ENCODE peak calls at places on chromosome 13, in four cellular contexts. R is HepG2, Q is fibroblast of lung, M is thoracic aorta. N is an unnamed sample.
A peak's percentile ranks its signal among the peaks of the same experiment; 100 is the strongest.

GRCh38 chr13:96052655-96053002 is 572 bp downstream of the UGGT2 start:
- DNase-seq in R (peak; percentile 52), Q (peak; percentile 79), M (no peak), N (peak; percentile 19)

GRCh38 chr13:95083758-95084157 is 217.5 kb downstream of the ABCC4 start:
- DNase-seq in R (no peak), Q (peak; percentile 83), M (no peak), N (peak; percentile 19)

GRCh38 chr13:79741006-79741405 is 260.1 kb downstream of the NDFIP2 start:
- DNase-seq in R (peak; percentile 28), Q (peak; percentile 58), M (no peak), N (peak; percentile 42)

GRCh38 chr13:81659984-81660383 is 1319.1 kb upstream of the SPRY2 start:
- DNase-seq in R (no peak), Q (no peak), M (no peak), N (no peak)

GRCh38 chr13:80465321-80465720 is 124.4 kb upstream of the SPRY2 start:
- DNase-seq in R (no peak), Q (no peak), M (no peak), N (no peak)

GRCh38 chr13:46352810-46353209 is 34.2 kb downstream of the RUBCNL start:
- DNase-seq in R (no peak), Q (no peak), M (no peak), N (no peak)

GRCh38 chr13:48410199-48410598 is 2.7 kb downstream of the LPAR6 start:
- DNase-seq in R (no peak), Q (no peak), M (no peak), N (no peak)

GRCh38 chr13:109093988-109094387 is 464.6 kb downstream of the MYO16 start:
- DNase-seq in R (no peak), Q (no peak), M (no peak), N (no peak)

GRCh38 chr13:59879281-59879680 is 284.4 kb downstream of the DIAPH3 start:
- DNase-seq in R (no peak), Q (no peak), M (no peak), N (no peak)

GRCh38 chr13:45108716-45109706 is 11.3 kb upstream of the GTF2F2 start:
- DNase-seq in R (no peak), Q (peak; percentile 74), M (no peak), N (peak; percentile 84)

GRCh38 chr13:80563451-80563850 is 222.5 kb upstream of the SPRY2 start:
- DNase-seq in R (no peak), Q (no peak), M (no peak), N (no peak)

GRCh38 chr13:20647758-20648157 is 55.7 kb upstream of the IL17D start:
- DNase-seq in R (no peak), Q (no peak), M (no peak), N (no peak)

GRCh38 chr13:36130542-36131214 is 504 bp downstream of the DCLK1 start:
- DNase-seq in R (no peak), Q (no peak), M (no peak), N (no peak)

GRCh38 chr13:30477346-30478235 is 11.9 kb upstream of the HMGB1 start:
- DNase-seq in R (no peak), Q (no peak), M (no peak), N (no peak)

GRCh38 chr13:105336706-105337582 is 1198.5 kb downstream of the EFNB2 start:
- DNase-seq in R (no peak), Q (peak; percentile 75), M (no peak), N (no peak)

DNA sequence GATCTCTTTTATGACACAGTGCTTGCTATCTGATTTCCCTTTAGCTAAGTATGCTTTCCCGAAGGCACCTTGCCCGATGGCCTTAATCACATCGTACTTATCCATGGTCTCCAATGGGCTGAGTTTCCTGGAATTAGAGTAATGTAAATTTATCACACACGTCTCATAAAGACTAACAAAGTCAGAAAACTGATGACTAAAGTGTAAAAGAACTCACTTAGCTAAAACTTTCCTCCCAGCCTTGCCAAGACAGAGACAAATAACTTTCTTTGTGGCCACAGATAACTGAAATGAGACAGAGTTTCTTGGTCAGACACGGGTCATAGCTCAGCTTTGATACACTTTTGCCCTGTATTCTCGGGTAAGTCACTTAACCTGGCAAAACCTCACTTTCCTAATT is 1.5 kb downstream of the NEK5 start:
- DNase-seq in R (no peak), Q (peak; percentile 94), M (no peak), N (no peak)
- H3K4me3 ChIP-seq in R (no peak overlapping the region), Q (no peak overlapping the region), M (peak overlapping the region; percentile 75), N (no peak overlapping the region)

GRCh38 chr13:99658266-99658991 is 157.2 kb downstream of the TM9SF2 start:
- DNase-seq in R (no peak), Q (peak; percentile 54), M (no peak), N (no peak)
- TF ChIP-seq CTCF in R (peak; percentile 39), Q (peak; percentile 48), M (no peak), N (peak; percentile 54)

GRCh38 chr13:27969073-27969865 is at the start of gene CDX2:
- DNase-seq in R (no peak), Q (no peak), M (no peak), N (no peak)

GRCh38 chr13:27971236-27971645 is 2.1 kb upstream of the CDX2 start:
- DNase-seq in R (no peak), Q (no peak), M (no peak), N (no peak)

GRCh38 chr13:27970382-27971235 is 1.5 kb upstream of the CDX2 start:
- DNase-seq in R (no peak), Q (no peak), M (no peak), N (no peak)

GRCh38 chr13:27968316-27969072 is 621 bp downstream of the CDX2 start:
- DNase-seq in R (no peak), Q (no peak), M (no peak), N (no peak)

GRCh38 chr13:27969866-27970229 is 733 bp upstream of the CDX2 start:
- DNase-seq in R (no peak), Q (no peak), M (no peak), N (no peak)
- H3K27me3 ChIP-seq in R (peaks cover 81% of the 10 kb centered on the region), Q (peaks cover 72% of the 10 kb centered on the region), M (peaks cover 7% of the 10 kb centered on the region), N (peaks cover 90% of the 10 kb centered on the region)

GRCh38 chr13:21675095-21676007 is 4.5 kb downstream of the FGF9 start:
- DNase-seq in R (no peak), Q (no peak), M (no peak), N (no peak)
- H3K4me3 ChIP-seq in R (peak overlapping the region; percentile 11), Q (peak overlapping the region; percentile 30), M (peak overlapping the region; percentile 92), N (peak overlapping the region; percentile 66)

DNA sequence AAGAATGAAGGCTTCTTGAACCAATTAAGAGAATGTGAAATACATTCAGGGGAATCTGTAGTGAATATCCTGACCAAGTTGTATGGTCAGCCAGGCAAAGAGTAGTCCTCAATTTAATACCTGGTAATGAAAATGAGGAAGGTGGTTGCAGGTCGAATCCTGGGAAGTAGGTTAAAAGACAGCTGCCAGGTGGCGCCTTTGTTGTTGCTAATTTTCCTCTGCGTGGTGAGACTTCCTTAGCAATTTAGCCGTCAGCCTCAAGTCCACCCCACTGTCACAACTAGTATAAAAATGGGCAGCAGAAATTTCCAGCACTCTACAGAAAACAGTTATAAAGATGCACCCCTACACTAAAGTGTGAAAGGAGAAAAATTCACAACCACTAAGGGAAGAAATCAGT is 235.7 kb downstream of the NHLRC3 start:
- DNase-seq in R (no peak), Q (peak; percentile 14), M (no peak), N (no peak)
- TF ChIP-seq CTCF in R (no peak), Q (no peak), M (no peak), N (peak; percentile 29)

DNA sequence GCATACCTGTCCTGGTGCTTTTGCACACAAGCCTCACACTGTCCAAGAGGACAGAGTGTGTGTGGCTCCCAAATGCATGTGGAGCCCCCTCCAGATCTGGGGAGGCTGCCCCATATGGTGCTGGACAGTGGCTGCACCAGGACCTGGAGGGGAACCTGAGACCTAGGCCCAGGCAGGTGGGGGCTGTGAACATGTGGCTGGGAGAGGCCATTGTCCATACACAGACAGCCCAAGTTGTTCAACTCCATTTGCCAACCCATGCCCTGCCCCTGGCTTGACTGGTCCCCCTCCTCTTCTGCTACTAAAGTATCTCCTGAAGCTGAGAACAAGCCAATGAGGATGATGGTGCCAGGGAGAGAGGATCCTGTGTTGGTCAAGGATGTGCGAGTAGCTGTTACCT is 94.0 kb downstream of the ING1 start:
- DNase-seq in R (no peak), Q (no peak), M (no peak), N (no peak)
- H3K27me3 ChIP-seq in R (peaks cover 35% of the 10 kb centered on the region), Q (peaks cover 14% of the 10 kb centered on the region), M (no peaks in the 10 kb centered on the region), N (peaks cover 22% of the 10 kb centered on the region)

GRCh38 chr13:73898899-73899298 is 235.3 kb downstream of the KLF12 start:
- DNase-seq in R (no peak), Q (no peak), M (no peak), N (no peak)
- H3K4me3 ChIP-seq in R (no peak overlapping the region), Q (no peak overlapping the region), M (no peak overlapping the region), N (no peak overlapping the region)

GRCh38 chr13:112510002-112510780 is 77.8 kb downstream of the TUBGCP3 start:
- DNase-seq in R (peak; percentile 52), Q (peak; percentile 69), M (no peak), N (peak; percentile 39)
- TF ChIP-seq CTCF in R (peak; percentile 56), Q (peak; percentile 67), M (peak; percentile 50), N (peak; percentile 65)

GRCh38 chr13:21674271-21675009 is 3.6 kb downstream of the FGF9 start:
- DNase-seq in R (no peak), Q (no peak), M (no peak), N (no peak)

GRCh38 chr13:21670883-21671792 is at the start of gene FGF9:
- DNase-seq in R (peak; percentile 31), Q (peak; percentile 83), M (no peak), N (no peak)

GRCh38 chr13:21673592-21674270 is 2.9 kb downstream of the FGF9 start:
- DNase-seq in R (no peak), Q (peak; percentile 41), M (no peak), N (no peak)

GRCh38 chr13:21671793-21672680 is 1.2 kb downstream of the FGF9 start:
- DNase-seq in R (no peak), Q (no peak), M (no peak), N (no peak)

DNA sequence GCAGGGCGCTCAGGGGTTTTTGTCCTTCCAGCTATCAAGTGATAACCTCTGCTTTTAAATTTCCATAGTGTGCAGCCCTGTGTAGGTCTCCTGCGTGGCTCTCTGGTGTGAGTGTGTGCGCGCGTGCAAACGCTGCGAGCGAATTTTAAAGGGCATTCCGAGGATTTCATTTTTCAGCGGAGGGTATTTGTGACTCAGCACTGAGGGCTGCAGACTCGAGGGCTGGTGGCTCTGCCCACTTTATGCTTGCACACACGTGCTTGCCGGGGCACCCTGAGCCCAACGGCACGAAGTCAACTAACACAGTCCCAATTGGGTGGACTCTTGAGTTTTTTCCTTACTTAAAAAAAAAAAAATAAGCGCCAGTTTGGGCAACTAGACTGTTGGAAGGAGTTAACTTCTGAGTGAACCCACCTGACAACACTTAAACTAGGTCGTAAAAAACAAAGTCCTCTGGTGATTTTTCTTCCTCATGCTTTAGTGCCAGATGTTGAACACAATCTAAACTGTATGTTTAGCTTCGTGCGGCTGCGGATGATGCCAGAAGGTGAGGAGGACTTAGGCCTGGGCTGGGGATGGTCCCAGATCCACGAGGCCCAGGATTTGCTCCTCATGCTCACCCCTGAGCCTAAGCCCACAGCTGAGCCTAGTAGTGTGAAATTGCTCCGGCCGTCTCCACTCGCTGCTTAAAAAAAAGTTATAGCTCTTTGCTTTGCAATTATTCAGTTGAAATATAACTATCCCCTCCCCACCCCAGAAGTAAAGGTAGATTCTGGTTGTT is 2.1 kb downstream of the FGF9 start:
- DNase-seq in R (no peak), Q (no peak), M (no peak), N (no peak)
- H3K27me3 ChIP-seq in R (peaks cover 84% of the 10 kb centered on the region), Q (peaks cover 45% of the 10 kb centered on the region), M (peaks cover 14% of the 10 kb centered on the region), N (peaks cover 10% of the 10 kb centered on the region)